ENCODE peak calls at places on chromosomes 2 and 18, in four cellular contexts. J is H1, G is SK-N-SH, I is HCT116. V is an unnamed sample.

GRCh38 chr2:147806846-147807245 is 38.0 kb upstream of the ACVR2A start:
- DNase-seq in J (no peak), G (no peak), I (no peak), V (no peak)

GRCh38 chr2:19176977-19177376 is 181.4 kb downstream of the OSR1 start:
- DNase-seq in J (no peak), G (no peak), I (no peak), V (peak)

GRCh38 chr2:177667626-177668025 is 275.1 kb downstream of the AGPS start:
- DNase-seq in J (no peak), G (no peak), I (no peak), V (no peak)

GRCh38 chr2:209496586-209496982 is 72.7 kb downstream of the MAP2 start:
- DNase-seq in G (no peak), I (no peak), J (no peak), V (no peak)

GRCh38 chr18:27110319-27110718 is 74.8 kb downstream of the CHST9 start:
- DNase-seq in I (no peak), J (no peak), G (peak), V (no peak)

GRCh38 chr2:171985076-171985475 is 14.7 kb upstream of the METAP1D start:
- DNase-seq in J (no peak), G (no peak), I (no peak), V (no peak)

GRCh38 chr2:135164431-135164830 is 112.3 kb downstream of the RAB3GAP1 start:
- DNase-seq in J (no peak), I (no peak), G (no peak), V (peak)

GRCh38 chr2:3465844-3466481 is 53.4 kb downstream of the ADI1 start:
- DNase-seq in G (no peak), J (no peak), I (no peak), V (no peak)

GRCh38 chr2:152415231-152415642 is 80.3 kb downstream of the FMNL2 start:
- DNase-seq in G (no peak), J (no peak), I (peak), V (no peak)

GRCh38 chr2:38274286-38275276 is 102.5 kb downstream of the ATL2 start:
- DNase-seq in G (peak), J (no peak), I (peak), V (peak)

GRCh38 chr2:120856421-120856862 is 120.8 kb downstream of the GLI2 start:
- DNase-seq in G (peak), J (no peak), I (no peak), V (no peak)

GRCh38 chr2:176562359-176563043 is 293.3 kb downstream of the MTX2 start:
- DNase-seq in I (no peak), J (no peak), G (no peak), V (no peak)

GRCh38 chr18:30999186-30999585 is 43.4 kb downstream of the DSC3 start:
- DNase-seq in G (no peak), I (no peak), J (no peak), V (peak)

GRCh38 chr2:10591207-10591606 is 98.6 kb downstream of the NOL10 start:
- DNase-seq in J (no peak), I (no peak), G (no peak), V (no peak)

GRCh38 chr2:162824319-162824718 is 14.2 kb downstream of the KCNH7 start:
- DNase-seq in I (no peak), G (no peak), J (no peak), V (no peak)

GRCh38 chr2:230416061-230416721 is at the start of gene SP100:
- DNase-seq in I (peak), J (no peak), G (no peak), V (peak)

GRCh38 chr2:15942711-15943345 is 2.5 kb downstream of the MYCN start:
- DNase-seq in I (no peak), G (no peak), J (no peak), V (no peak)

GRCh38 chr2:39362595-39362994 is 74.5 kb downstream of the MAP4K3 start:
- DNase-seq in J (no peak), G (no peak), I (no peak), V (no peak)
- TF ChIP-seq JUND in J (no peak), G (no peak), I (no peak), V (no peak)

DNA sequence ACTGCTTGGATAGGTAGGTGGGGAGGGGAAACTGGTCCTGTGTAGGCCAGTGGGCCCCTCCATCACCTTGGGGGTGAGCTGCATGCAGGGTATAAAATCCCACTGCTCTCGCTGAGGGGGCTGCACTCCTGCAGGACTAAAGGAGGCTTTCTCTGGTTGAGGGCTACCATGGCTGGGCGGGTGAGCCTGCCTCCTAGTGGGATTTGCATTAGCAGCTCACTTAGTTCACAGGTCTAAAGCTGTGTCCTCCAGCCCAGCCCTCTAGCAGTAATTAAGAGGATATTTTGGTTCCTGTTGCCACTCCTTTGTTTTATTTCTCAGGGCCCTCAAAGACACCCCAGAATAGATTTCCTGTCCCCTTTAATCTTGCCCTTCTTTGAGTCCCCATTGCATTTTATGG is 24.6 kb downstream of the TMEM127 start:
- DNase-seq in I (no peak), G (no peak), J (no peak), V (no peak)
- TF ChIP-seq JUND in I (no peak), G (no peak), J (no peak), V (no peak)

GRCh38 chr2:145464901-145465300 is 945.0 kb upstream of the ZEB2 start:
- DNase-seq in I (no peak), G (no peak), J (no peak), V (no peak)

DNA sequence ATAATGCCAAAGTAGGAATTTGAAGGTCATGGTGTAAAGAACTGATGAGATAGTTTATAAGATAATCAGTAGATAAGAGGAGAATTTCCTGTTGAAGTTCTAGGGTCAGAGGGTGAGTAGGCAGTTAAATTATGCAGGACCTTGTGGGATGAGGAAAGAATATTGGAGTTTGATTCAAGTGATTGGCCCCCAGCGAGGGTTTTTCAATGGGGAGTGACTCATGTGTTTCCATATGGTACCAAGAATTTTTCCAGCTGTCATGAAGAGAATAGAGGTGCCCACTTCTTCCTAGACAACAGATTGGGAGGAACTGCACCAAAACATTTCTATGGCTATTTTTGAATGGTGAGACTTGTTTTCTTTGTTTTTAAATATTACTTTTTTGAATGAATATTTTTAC is 940.2 kb upstream of the ZEB2 start:
- DNase-seq in J (no peak), I (no peak), G (no peak), V (no peak)
- TF ChIP-seq JUND in J (no peak), I (no peak), G (peak), V (no peak)

GRCh38 chr2:2326053-2326452 is 5.0 kb downstream of the MYT1L start:
- DNase-seq in G (no peak), I (no peak), J (no peak), V (no peak)

GRCh38 chr2:2325538-2325937 is 5.5 kb downstream of the MYT1L start:
- DNase-seq in G (peak), I (no peak), J (no peak), V (no peak)

GRCh38 chr2:2326653-2327052 is 4.4 kb downstream of the MYT1L start:
- DNase-seq in I (no peak), G (no peak), J (no peak), V (no peak)

GRCh38 chr2:2324119-2324518 is 7.0 kb downstream of the MYT1L start:
- DNase-seq in J (no peak), G (peak), I (no peak), V (no peak)

GRCh38 chr2:2324565-2325101 is 6.4 kb downstream of the MYT1L start:
- DNase-seq in J (no peak), G (peak), I (no peak), V (no peak)
- TF ChIP-seq JUND in J (no peak), G (no peak), I (no peak), V (no peak)

DNA sequence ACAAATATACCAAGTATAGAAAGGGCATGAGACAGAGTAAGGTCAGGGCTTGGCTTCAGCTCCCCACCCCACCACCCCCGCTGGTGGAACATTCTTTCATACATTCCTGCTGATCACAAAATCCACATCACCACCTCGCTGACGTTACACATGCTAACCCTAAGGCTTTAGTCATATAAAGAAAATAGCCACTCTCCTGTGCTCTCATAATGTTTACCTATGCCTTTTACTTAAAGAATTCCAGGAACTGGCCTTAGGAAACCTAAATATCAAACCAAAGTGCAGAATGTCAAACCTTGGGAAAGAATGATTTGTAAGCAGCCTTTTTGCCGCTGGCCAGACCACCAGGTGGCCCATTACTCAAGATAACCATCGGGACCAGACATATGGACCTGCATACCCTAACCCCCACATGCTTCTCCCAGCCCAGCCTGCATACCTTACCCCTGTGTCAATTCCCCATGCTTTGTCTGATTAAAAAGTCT is 136.3 kb upstream of the SLC39A10 start:
- DNase-seq in G (peak), I (no peak), J (no peak), V (no peak)
- TF ChIP-seq JUND in G (peak), I (no peak), J (no peak), V (no peak)

GRCh38 chr2:22056621-22057132 is 932.9 kb downstream of the TDRD15 start:
- DNase-seq in J (no peak), G (no peak), I (no peak), V (no peak)

GRCh38 chr2:22055784-22056620 is 932.2 kb downstream of the TDRD15 start:
- DNase-seq in I (no peak), J (no peak), G (no peak), V (no peak)
- TF ChIP-seq JUND in I (no peak), J (no peak), G (no peak), V (no peak)

GRCh38 chr2:113768770-113769169 is 12.3 kb upstream of the SLC35F5 start:
- DNase-seq in G (no peak), J (no peak), I (no peak), V (no peak)
- TF ChIP-seq JUND in G (no peak), J (no peak), I (no peak), V (no peak)

GRCh38 chr18:78822171-78822570 is 157.4 kb upstream of the SALL3 start:
- DNase-seq in J (no peak), G (no peak), I (no peak), V (no peak)

GRCh38 chr18:78826631-78827030 is 153.0 kb upstream of the SALL3 start:
- DNase-seq in G (no peak), J (no peak), I (no peak), V (no peak)

GRCh38 chr18:78825168-78825567 is 154.4 kb upstream of the SALL3 start:
- DNase-seq in G (no peak), J (no peak), I (no peak), V (no peak)

GRCh38 chr18:78819926-78820834 is 159.4 kb upstream of the SALL3 start:
- DNase-seq in I (no peak), G (no peak), J (no peak), V (no peak)

DNA sequence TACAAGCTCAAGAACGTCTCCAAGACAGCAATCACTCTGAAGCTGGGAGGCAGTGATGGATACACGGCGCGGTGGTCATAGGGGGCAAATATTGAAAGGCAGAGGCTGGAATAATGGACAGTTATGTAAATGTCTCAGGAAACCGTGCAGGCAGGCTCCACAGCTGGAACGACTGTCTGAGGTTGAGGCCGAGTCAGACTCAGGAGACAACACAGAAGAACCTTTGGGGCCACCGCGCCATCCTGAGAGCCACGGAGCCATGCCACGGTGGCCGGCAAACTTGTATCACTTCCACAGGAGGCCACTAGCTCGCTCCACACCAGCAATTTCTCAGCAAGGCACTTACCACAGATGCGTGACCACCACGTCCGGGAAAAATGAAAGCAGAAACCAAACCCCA is 156.7 kb upstream of the SALL3 start:
- DNase-seq in I (no peak), J (no peak), G (no peak), V (no peak)
- TF ChIP-seq JUND in I (no peak), J (no peak), G (no peak), V (no peak)

GRCh38 chr2:54012538-54013141 is 41.8 kb upstream of the PSME4 start:
- DNase-seq in I (no peak), J (no peak), G (no peak), V (no peak)
- TF ChIP-seq JUND in I (no peak), J (no peak), G (no peak), V (no peak)